ENCODE peak calls at places on chromosomes 7 and 10, in six cellular contexts. P, Y, D, S, M and T are unnamed samples.

GRCh38 chr7:94529516-94529915 is 19.9 kb downstream of the CASD1 start:
- DNase-seq in D (no peak), P (no peak), Y (no peak), S (no peak), M (no peak), T (no peak)

GRCh38 chr7:71695189-71695588 is 563.2 kb downstream of the GALNT17 start:
- DNase-seq in D (peak), Y (no peak), M (no peak), P (no peak), S (no peak), T (no peak)

GRCh38 chr10:3132036-3133025 is 40.3 kb downstream of the PITRM1 start:
- DNase-seq in D (no peak), Y (no peak), P (no peak), M (no peak), S (no peak), T (no peak)

GRCh38 chr7:139641337-139641992 is 118.0 kb downstream of the CLEC2L start:
- DNase-seq in P (no peak), S (peak), D (no peak), M (no peak), Y (no peak), T (no peak)

GRCh38 chr7:68929712-68930395 is 668.4 kb upstream of the AUTS2 start:
- DNase-seq in D (no peak), S (no peak), P (no peak), Y (no peak), M (no peak), T (no peak)

GRCh38 chr7:37062019-37062418 is 337.7 kb upstream of the AOAH start:
- DNase-seq in M (no peak), P (no peak), D (no peak), Y (no peak), S (no peak), T (no peak)

GRCh38 chr7:78139335-78139734 is 340.8 kb downstream of the PHTF2 start:
- DNase-seq in M (no peak), P (no peak), S (no peak), D (no peak), Y (no peak), T (no peak)

GRCh38 chr10:86666538-86666937 is 1.8 kb upstream of the LDB3 start:
- DNase-seq in P (peak), Y (no peak), D (peak), M (no peak), S (no peak), T (no peak)

GRCh38 chr7:924541-925231 is 29.8 kb downstream of the ADAP1 start:
- DNase-seq in S (peak), D (peak), Y (peak), M (peak), P (peak), T (no peak)

GRCh38 chr7:33395340-33395739 is 266.0 kb downstream of the BBS9 start:
- DNase-seq in D (no peak), Y (no peak), M (no peak), S (no peak), P (no peak), T (no peak)

GRCh38 chr10:14859775-14860174 is 18.9 kb upstream of the SUV39H2 start:
- DNase-seq in M (no peak), D (no peak), Y (no peak), S (no peak), P (no peak), T (peak)

GRCh38 chr10:102394079-102394800 is 1.3 kb upstream of the NFKB2 start:
- DNase-seq in S (peak), M (peak), Y (peak), P (peak), D (peak), T (peak)

GRCh38 chr10:126593968-126594701 is 76.4 kb downstream of the C10orf90 start:
- DNase-seq in S (no peak), Y (no peak), M (no peak), D (no peak), P (no peak), T (no peak)

GRCh38 chr7:114875171-114875570 is 46.7 kb upstream of the MDFIC start:
- DNase-seq in Y (no peak), S (no peak), P (no peak), M (no peak), D (no peak), T (no peak)

GRCh38 chr7:1368682-1369571 is 90.3 kb downstream of the MICALL2 start:
- DNase-seq in D (peak), Y (no peak), S (peak), M (peak), P (no peak), T (no peak)

GRCh38 chr7:102073931-102074880 is 212.5 kb upstream of the SH2B2 start:
- DNase-seq in P (no peak), M (no peak), D (no peak), S (no peak), Y (no peak), T (no peak)

GRCh38 chr10:114172776-114173555 is 1.0 kb downstream of the CCDC186 start:
- DNase-seq in M (no peak), P (no peak), S (no peak), D (no peak), Y (no peak), T (no peak)

GRCh38 chr10:26022831-26023230 is 88.8 kb downstream of the MYO3A start:
- DNase-seq in D (no peak), Y (no peak), M (no peak), P (no peak), S (no peak), T (no peak)